ENCODE peak calls at places on chromosome 11, in seven cellular contexts. B, R, C, Z, L, P and M are unnamed samples.
A peak's percentile ranks its signal among the peaks of the same experiment; 100 is the strongest.

GRCh38 chr11:19973136-19973635 is 187.1 kb downstream of the DBX1 start:
- DNase-seq in B (no peak), R (no peak), C (no peak), Z (no peak), L (no peak), P (no peak), M (no peak)

GRCh38 chr11:67117667-67118058 is 1.4 kb upstream of the KDM2A start:
- DNase-seq in B (peak; percentile 19), R (peak; percentile 61), C (no peak), Z (no peak), L (peak; percentile 20), P (peak; percentile 38), M (peak; percentile 53)

GRCh38 chr11:120462825-120463224 is 48.7 kb upstream of the GRIK4 start:
- DNase-seq in B (no peak), R (no peak), C (no peak), Z (no peak), L (no peak), P (no peak), M (no peak)

GRCh38 chr11:64121637-64122410 is 44.1 kb downstream of the MACROD1 start:
- DNase-seq in B (no peak), R (no peak), C (no peak), Z (peak; percentile 68), L (no peak), P (no peak), M (no peak)

GRCh38 chr11:1516273-1517067 is 29.9 kb upstream of the MOB2 start:
- DNase-seq in B (no peak), R (no peak), C (no peak), Z (peak; percentile 40), L (no peak), P (no peak), M (no peak)

GRCh38 chr11:75380716-75381420 is 18.4 kb upstream of the RPS3 start:
- DNase-seq in B (peak; percentile 35), R (no peak), C (no peak), Z (no peak), L (peak; percentile 41), P (peak; percentile 75), M (no peak)

GRCh38 chr11:3810446-3810845 is 2.1 kb downstream of the PGAP2 start:
- DNase-seq in B (no peak), R (no peak), C (no peak), Z (no peak), L (no peak), P (no peak), M (no peak)

GRCh38 chr11:134370526-134371435 is 39.0 kb downstream of the GLB1L2 start:
- DNase-seq in B (no peak), R (no peak), C (no peak), Z (no peak), L (no peak), P (no peak), M (no peak)

GRCh38 chr11:101470414-101470813 is 113.4 kb downstream of the TRPC6 start:
- DNase-seq in B (no peak), R (no peak), C (no peak), Z (no peak), L (no peak), P (no peak), M (no peak)

GRCh38 chr11:2837096-2837601 is 48.4 kb downstream of the CDKN1C start:
- DNase-seq in B (peak; percentile 82), R (no peak), C (no peak), Z (no peak), L (peak; percentile 63), P (peak; percentile 74), M (peak; percentile 77)

GRCh38 chr11:17735823-17736772 is 1.5 kb downstream of the KCNC1 start:
- DNase-seq in B (no peak), R (no peak), C (no peak), Z (no peak), L (no peak), P (no peak), M (no peak)

GRCh38 chr11:125552927-125553326 is 16.4 kb upstream of the EI24 start:
- DNase-seq in B (no peak), R (no peak), C (no peak), Z (no peak), L (no peak), P (no peak), M (no peak)
- TF ChIP-seq CTCF in B (no peak), R (no peak), C (no peak), Z (no peak), L (no peak), P (no peak), M (no peak)

GRCh38 chr11:126313826-126314225 is 10.0 kb downstream of the DCPS start:
- DNase-seq in B (no peak), R (peak; percentile 54), C (no peak), Z (no peak), L (no peak), P (no peak), M (no peak)

GRCh38 chr11:126322996-126323395 is 19.1 kb downstream of the DCPS start:
- DNase-seq in B (no peak), R (no peak), C (no peak), Z (no peak), L (no peak), P (no peak), M (no peak)

GRCh38 chr11:126317681-126318641 is 14.1 kb downstream of the DCPS start:
- DNase-seq in B (peak; percentile 85), R (peak; percentile 52), C (peak; percentile 86), Z (peak; percentile 53), L (peak; percentile 76), P (peak; percentile 46), M (no peak)

GRCh38 chr11:126319374-126319740 is 15.5 kb downstream of the DCPS start:
- DNase-seq in B (no peak), R (no peak), C (no peak), Z (no peak), L (no peak), P (no peak), M (no peak)

GRCh38 chr11:126318642-126319373 is 14.9 kb downstream of the DCPS start:
- DNase-seq in B (peak; percentile 62), R (peak; percentile 74), C (peak; percentile 89), Z (peak; percentile 85), L (peak; percentile 68), P (no peak), M (no peak)
- TF ChIP-seq CTCF in B (no peak), R (no peak), C (peak; percentile 27), Z (no peak), L (no peak), P (no peak), M (no peak)

DNA sequence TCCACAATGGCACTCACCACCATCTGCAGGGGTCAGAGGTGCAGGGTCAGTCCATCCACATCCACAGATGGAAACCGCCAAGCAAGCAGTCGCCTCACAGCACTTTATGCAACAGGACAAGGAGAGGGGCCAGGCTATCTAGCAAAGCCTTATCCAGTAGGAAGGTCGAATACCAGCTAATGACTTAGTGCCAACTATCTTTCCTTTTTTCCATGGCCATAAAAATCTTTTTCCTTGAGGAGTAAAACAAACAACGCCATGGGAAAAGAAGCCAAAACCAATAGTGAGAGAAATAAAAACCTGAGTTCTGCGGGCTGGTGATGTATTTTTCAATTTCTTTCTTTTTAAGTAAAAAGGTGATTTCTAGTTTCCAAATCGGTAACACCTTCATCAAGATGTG is 8.2 kb downstream of the SNX19 start:
- DNase-seq in B (no peak), R (no peak), C (no peak), Z (no peak), L (no peak), P (no peak), M (no peak)
- TF ChIP-seq CTCF in B (no peak), R (no peak), C (no peak), Z (no peak), L (no peak), P (no peak), M (no peak)

GRCh38 chr11:30364139-30364875 is 41.4 kb downstream of the ARL14EP start:
- DNase-seq in B (no peak), R (no peak), C (no peak), Z (no peak), L (no peak), P (no peak), M (no peak)
- TF ChIP-seq CTCF in B (no peak), R (no peak), C (no peak), Z (no peak), L (no peak), P (no peak), M (no peak)

GRCh38 chr11:61069427-61069826 is 32.9 kb upstream of the CD5 start:
- DNase-seq in B (no peak), R (no peak), C (no peak), Z (no peak), L (no peak), P (no peak), M (no peak)
- TF ChIP-seq CTCF in B (no peak), R (no peak), C (no peak), Z (no peak), L (no peak), P (no peak), M (no peak)

GRCh38 chr11:118901494-118902335 is 18.0 kb downstream of the CXCR5 start:
- DNase-seq in B (no peak), R (no peak), C (no peak), Z (no peak), L (no peak), P (peak; percentile 24), M (no peak)
- TF ChIP-seq CTCF in B (peak; percentile 6), R (no peak), C (peak; percentile 40), Z (no peak), L (no peak), P (no peak), M (no peak)